ENCODE peak calls at places on chromosomes 12 and 14, in four cellular contexts. One of them, this sample, is unnamed.

GRCh38 chr12:101931498-101932326 is 54.3 kb downstream of the DRAM1 start:
- DNase-seq in A549: no peak
- DNase-seq in GM23338: no peak
- DNase-seq in iris pigment epithelial cell: no peak
- DNase-seq in this sample: no peak

GRCh38 chr12:30926243-30927209 is at the start of gene TSPAN11:
- DNase-seq in A549: no peak
- DNase-seq in GM23338: peak
- DNase-seq in iris pigment epithelial cell: peak
- DNase-seq in this sample: peak

GRCh38 chr12:59396941-59397340 is 198.9 kb upstream of the SLC16A7 start:
- DNase-seq in GM23338: no peak
- DNase-seq in A549: no peak
- DNase-seq in iris pigment epithelial cell: no peak
- DNase-seq in this sample: no peak

GRCh38 chr12:7130791-7131501 is 775 bp downstream of the CLSTN3 start:
- DNase-seq in A549: no peak
- DNase-seq in iris pigment epithelial cell: peak
- DNase-seq in GM23338: peak
- DNase-seq in this sample: peak

GRCh38 chr14:89646971-89647370 is 229.9 kb upstream of the FOXN3 start:
- DNase-seq in A549: no peak
- DNase-seq in iris pigment epithelial cell: no peak
- DNase-seq in GM23338: no peak
- DNase-seq in this sample: no peak

GRCh38 chr12:108468149-108468968 is 46.7 kb upstream of the FICD start:
- DNase-seq in A549: no peak
- DNase-seq in GM23338: peak
- DNase-seq in iris pigment epithelial cell: peak
- DNase-seq in this sample: peak

GRCh38 chr14:98612434-98613200 is 659.4 kb downstream of the BCL11B start:
- DNase-seq in iris pigment epithelial cell: no peak
- DNase-seq in GM23338: no peak
- DNase-seq in A549: no peak
- DNase-seq in this sample: no peak

GRCh38 chr14:72521968-72522741 is 371.7 kb downstream of the DPF3 start:
- DNase-seq in A549: no peak
- DNase-seq in iris pigment epithelial cell: no peak
- DNase-seq in GM23338: no peak
- DNase-seq in this sample: no peak